ENCODE peak calls at places on chromosomes 2 and 18, in five cellular contexts. I, O, G, C and X are unnamed samples.

GRCh38 chr2:37344453-37345361 is at the start of gene QPCT:
- DNase-seq in I (no peak), O (peak; percentile 46), G (peak; percentile 76), C (peak; percentile 10), X (no peak)

GRCh38 chr2:99337931-99338580 is 867 bp downstream of the EIF5B start:
- DNase-seq in I (no peak), O (peak; percentile 28), G (no peak), C (no peak), X (no peak)

GRCh38 chr2:27652341-27652740 is 11.1 kb downstream of the SUPT7L start:
- DNase-seq in I (no peak), O (no peak), G (no peak), C (no peak), X (no peak)

GRCh38 chr2:114800371-114800770 is 357.9 kb downstream of the DPP10 start:
- DNase-seq in I (no peak), O (no peak), G (no peak), C (no peak), X (no peak)

GRCh38 chr2:26330604-26331003 is 15.3 kb upstream of the SELENOI start:
- DNase-seq in I (no peak), O (no peak), G (no peak), C (no peak), X (no peak)

GRCh38 chr2:161370981-161371380 is 45.1 kb upstream of the TBR1 start:
- DNase-seq in I (no peak), O (no peak), G (no peak), C (no peak), X (no peak)

GRCh38 chr2:18117592-18117991 is 239.1 kb downstream of the KCNS3 start:
- DNase-seq in I (peak; percentile 56), O (peak; percentile 78), G (no peak), C (no peak), X (peak; percentile 10)

GRCh38 chr2:10482460-10482859 is 34.3 kb upstream of the ODC1 start:
- DNase-seq in I (no peak), O (no peak), G (no peak), C (no peak), X (no peak)

GRCh38 chr2:181741756-181742155 is 61.4 kb upstream of the NEUROD1 start:
- DNase-seq in I (no peak), O (no peak), G (no peak), C (no peak), X (peak; percentile 41)

GRCh38 chr2:121501070-121501469 is 29.6 kb upstream of the RNU4ATAC start:
- DNase-seq in I (no peak), O (no peak), G (no peak), C (no peak), X (peak; percentile 84)

GRCh38 chr2:128593518-128594272 is 275.0 kb upstream of the HS6ST1 start:
- DNase-seq in I (no peak), O (no peak), G (no peak), C (no peak), X (no peak)

GRCh38 chr2:145918951-145919350 is 1399.0 kb upstream of the ZEB2 start:
- DNase-seq in I (no peak), O (no peak), G (no peak), C (no peak), X (no peak)

GRCh38 chr2:181955010-181955409 is 30.6 kb upstream of the PPP1R1C start:
- DNase-seq in I (no peak), O (no peak), G (no peak), C (no peak), X (peak; percentile 58)

GRCh38 chr2:625415-626135 is 51.6 kb downstream of the TMEM18 start:
- DNase-seq in I (no peak), O (no peak), G (no peak), C (no peak), X (no peak)

GRCh38 chr2:142961202-142961601 is 83.7 kb downstream of the KYNU start:
- DNase-seq in I (no peak), O (no peak), G (no peak), C (no peak), X (no peak)

GRCh38 chr18:10252494-10252893 is 201.9 kb upstream of the APCDD1 start:
- DNase-seq in I (no peak), O (no peak), G (no peak), C (no peak), X (no peak)

GRCh38 chr18:10249270-10249669 is 205.2 kb upstream of the APCDD1 start:
- DNase-seq in I (no peak), O (peak; percentile 58), G (no peak), C (no peak), X (no peak)

GRCh38 chr18:10247402-10248117 is 206.9 kb upstream of the APCDD1 start:
- DNase-seq in I (no peak), O (peak; percentile 9), G (no peak), C (no peak), X (no peak)

GRCh38 chr18:10248738-10249137 is 205.7 kb upstream of the APCDD1 start:
- DNase-seq in I (no peak), O (no peak), G (no peak), C (no peak), X (no peak)

GRCh38 chr18:10252952-10253680 is 201.3 kb upstream of the APCDD1 start:
- DNase-seq in I (no peak), O (no peak), G (no peak), C (no peak), X (no peak)
- TF ChIP-seq CTCF in I (no peak), O (no peak), G (no peak), C (no peak), X (no peak)

GRCh38 chr2:113754160-113754559 is 2.3 kb downstream of the SLC35F5 start:
- DNase-seq in I (no peak), O (no peak), G (no peak), C (no peak), X (no peak)

GRCh38 chr2:113754989-113755689 is 1.3 kb downstream of the SLC35F5 start:
- DNase-seq in I (no peak), O (no peak), G (no peak), C (no peak), X (peak; percentile 12)

GRCh38 chr2:113756088-113757058 is at the start of gene SLC35F5:
- DNase-seq in I (peak; percentile 97), O (peak; percentile 92), G (peak; percentile 94), C (peak; percentile 91), X (peak; percentile 58)

GRCh38 chr2:113755690-113756063 is 765 bp downstream of the SLC35F5 start:
- DNase-seq in I (no peak), O (peak; percentile 3), G (no peak), C (peak; percentile 5), X (no peak)

DNA sequence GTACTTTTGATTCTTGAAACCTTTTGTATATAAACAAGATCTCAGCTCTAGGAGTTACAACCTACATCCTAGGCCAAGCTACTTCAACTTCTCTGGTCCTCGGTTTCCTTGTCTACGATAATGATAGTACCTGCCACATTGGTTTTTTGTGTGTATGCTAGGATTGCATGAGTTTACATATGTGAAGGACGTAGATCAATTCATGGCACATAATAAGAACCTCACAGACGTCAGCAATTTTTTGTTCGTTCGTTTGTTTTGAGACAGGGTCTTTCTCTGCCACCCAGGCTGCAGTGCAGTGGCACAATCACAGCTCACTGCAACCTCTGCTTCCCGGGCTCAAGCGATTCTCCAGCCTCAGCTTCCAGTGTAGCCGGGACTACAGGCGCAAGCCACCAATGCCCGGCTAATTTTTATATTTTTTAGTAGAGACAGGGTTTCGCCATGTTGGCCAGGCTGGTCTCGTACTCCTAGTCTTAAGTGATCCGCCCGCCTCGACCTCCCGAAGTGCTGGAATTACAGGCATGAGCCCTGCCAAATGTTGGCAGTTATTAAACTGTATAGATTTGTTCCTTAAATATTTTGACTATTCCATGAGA is 716 bp upstream of the SLC35F5 start:
- DNase-seq in I (no peak), O (peak; percentile 1), G (peak; percentile 13), C (no peak), X (peak; percentile 13)
- H3K27ac ChIP-seq in I (peak overlapping the region; percentile 83), O (peak overlapping the region; percentile 87), G (peak overlapping the region; percentile 99), C (peak overlapping the region; percentile 94), X (peak overlapping the region; percentile 93)

DNA sequence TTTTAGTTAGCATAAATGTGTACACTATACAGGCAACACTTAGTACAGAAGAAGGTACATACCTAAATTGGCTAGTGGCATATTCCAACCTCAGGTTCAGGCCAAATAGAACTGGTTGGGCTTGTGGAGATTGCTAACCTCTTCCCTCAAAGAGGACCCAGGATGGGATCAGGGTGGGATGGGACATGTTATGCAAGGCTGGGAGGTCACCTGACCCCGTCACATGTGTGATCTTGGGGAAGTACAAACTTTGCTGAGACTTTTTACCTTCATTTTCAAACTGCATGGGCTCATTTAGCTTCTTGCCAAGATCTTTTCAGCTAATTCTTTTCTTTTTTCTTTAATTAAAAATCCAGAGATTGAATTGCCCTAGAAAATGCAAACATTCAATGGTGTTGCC is 36.9 kb downstream of the TMEM17 start:
- DNase-seq in I (no peak), O (no peak), G (no peak), C (no peak), X (no peak)
- H3K4me1 ChIP-seq in I (peaks cover 12% of the 10 kb centered on the region), O (peaks cover 23% of the 10 kb centered on the region), G (no peaks in the 10 kb centered on the region), C (no peaks in the 10 kb centered on the region), X (no peaks in the 10 kb centered on the region)

GRCh38 chr2:233449071-233449901 is 95.0 kb downstream of the DGKD start:
- DNase-seq in I (peak; percentile 85), O (peak; percentile 81), G (no peak), C (peak; percentile 38), X (no peak)
- TF ChIP-seq CTCF in I (peak; percentile 79), O (peak; percentile 78), G (no peak), C (peak; percentile 74), X (peak; percentile 74)

DNA sequence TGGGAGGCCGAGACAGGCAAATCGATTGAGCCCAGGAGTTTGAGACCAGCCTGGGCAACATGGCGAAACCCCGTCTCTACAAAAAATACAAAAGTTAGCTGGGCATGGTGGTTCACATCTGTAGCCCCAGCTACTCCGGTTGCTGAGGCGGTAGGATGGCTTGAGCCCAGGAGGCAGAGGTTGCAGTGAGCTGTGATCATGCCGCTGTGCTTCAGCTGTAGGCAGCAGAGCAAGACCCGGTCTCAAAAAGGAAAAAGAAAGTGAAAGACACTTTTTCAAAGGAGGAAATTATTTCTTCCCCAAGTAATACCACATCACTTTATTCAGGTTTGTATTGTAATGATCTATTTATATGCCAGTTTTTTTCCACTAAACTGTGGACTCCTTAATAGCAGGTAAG is 35.7 kb upstream of the TAF4B start:
- DNase-seq in I (no peak), O (no peak), G (peak; percentile 30), C (no peak), X (no peak)
- H3K27ac ChIP-seq in I (no peak overlapping the region), O (no peak overlapping the region), G (peak overlapping the region; percentile 35), C (no peak overlapping the region), X (no peak overlapping the region)

GRCh38 chr2:20642026-20642971 is 8.6 kb downstream of the HS1BP3 start:
- DNase-seq in I (peak; percentile 91), O (peak; percentile 82), G (peak; percentile 66), C (peak; percentile 76), X (no peak)
- H3K4me1 ChIP-seq in I (no peaks in the 10 kb centered on the region), O (no peaks in the 10 kb centered on the region), G (peaks cover 4% of the 10 kb centered on the region), C (peaks cover 11% of the 10 kb centered on the region), X (peaks cover 3% of the 10 kb centered on the region)

DNA sequence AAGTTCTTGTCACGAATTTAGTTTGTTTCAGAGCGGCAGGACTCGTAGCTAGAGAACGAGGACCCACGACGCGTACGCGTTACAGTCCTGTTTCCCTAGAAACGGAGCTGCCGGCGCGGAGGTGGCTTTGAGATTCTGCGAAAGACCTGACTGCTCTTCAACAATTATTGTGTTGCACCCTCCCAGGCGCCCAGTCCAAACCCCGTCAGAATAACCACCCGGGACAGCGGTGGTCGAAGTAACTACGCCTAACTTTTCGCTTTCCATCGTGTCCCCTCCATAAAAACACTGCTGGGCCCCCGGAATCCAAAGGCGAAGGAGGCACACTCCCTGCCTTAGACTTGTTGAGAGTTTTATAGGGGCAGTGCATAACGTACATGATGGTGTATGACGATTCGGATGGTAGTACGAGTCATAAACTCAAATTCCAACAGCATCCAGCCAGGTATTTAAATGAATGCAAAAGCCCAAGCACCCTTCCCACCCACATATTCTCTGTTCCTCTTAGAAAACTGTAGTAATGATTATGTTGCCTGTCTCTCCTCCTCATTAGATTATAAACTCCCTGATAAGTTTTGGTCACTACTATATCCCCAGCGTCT is 651 bp upstream of the STAM2 start:
- DNase-seq in I (no peak), O (no peak), G (no peak), C (no peak), X (no peak)
- TF ChIP-seq CTCF in I (no peak), O (no peak), G (no peak), C (no peak), X (no peak)